ENCODE peak calls at places on chromosome 13, in five cellular contexts. X, E, S, A and C are unnamed samples.

GRCh38 chr13:28819046-28819747 is 942 bp upstream of the MTUS2 start:
- DNase-seq in A (no peak), E (no peak), S (no peak), X (peak), C (peak)

GRCh38 chr13:95300625-95301134 is 571 bp downstream of the ABCC4 start:
- DNase-seq in E (peak), A (peak), X (peak), S (no peak), C (peak)

GRCh38 chr13:35768126-35768525 is 291.6 kb upstream of the MAB21L1 start:
- DNase-seq in A (no peak), S (no peak), X (no peak), E (no peak), C (no peak)

GRCh38 chr13:48233886-48234488 is 981 bp downstream of the ITM2B start:
- DNase-seq in A (no peak), X (no peak), S (no peak), E (no peak), C (no peak)

GRCh38 chr13:61477619-61478018 is 62.0 kb upstream of the PCDH20 start:
- DNase-seq in S (no peak), E (no peak), X (no peak), A (no peak), C (no peak)

GRCh38 chr13:61600360-61601033 is 184.8 kb upstream of the PCDH20 start:
- DNase-seq in E (no peak), X (no peak), S (no peak), A (no peak), C (no peak)

GRCh38 chr13:110106726-110107125 is 200.2 kb downstream of the COL4A1 start:
- DNase-seq in E (no peak), S (no peak), X (no peak), A (no peak), C (no peak)

GRCh38 chr13:43487459-43487858 is 299.3 kb downstream of the ENOX1 start:
- DNase-seq in A (no peak), S (no peak), E (no peak), X (no peak), C (no peak)

GRCh38 chr13:75537401-75538365 is at the start of gene COMMD6:
- DNase-seq in X (peak), A (peak), S (peak), E (peak), C (peak)

GRCh38 chr13:31835932-31836331 is 96.6 kb downstream of the RXFP2 start:
- DNase-seq in S (no peak), E (peak), A (no peak), X (no peak), C (no peak)

GRCh38 chr13:39557285-39557955 is 45.6 kb downstream of the LHFPL6 start:
- DNase-seq in E (no peak), X (no peak), S (no peak), A (no peak), C (no peak)

GRCh38 chr13:19161308-19161707 is 20.3 kb downstream of the TUBA3C start:
- DNase-seq in S (no peak), X (no peak), A (no peak), E (no peak), C (no peak)

GRCh38 chr13:111115051-111115840 is at the start of gene ARHGEF7:
- DNase-seq in E (no peak), A (no peak), S (no peak), X (peak), C (peak)

GRCh38 chr13:45024847-45025246 is 35.5 kb downstream of the GPALPP1 start:
- DNase-seq in E (no peak), X (no peak), S (no peak), A (no peak), C (no peak)

GRCh38 chr13:37945651-37946575 is 76.3 kb upstream of the TRPC4 start:
- DNase-seq in S (no peak), A (no peak), X (no peak), E (no peak), C (no peak)

GRCh38 chr13:37942929-37943328 is 73.4 kb upstream of the TRPC4 start:
- DNase-seq in X (no peak), A (no peak), E (no peak), S (no peak), C (no peak)

GRCh38 chr13:37947419-37948140 is 78.0 kb upstream of the TRPC4 start:
- DNase-seq in S (no peak), E (no peak), A (no peak), X (no peak), C (no peak)

GRCh38 chr13:37944476-37945442 is 75.2 kb upstream of the TRPC4 start:
- DNase-seq in E (no peak), S (no peak), X (no peak), A (no peak), C (no peak)
- TF ChIP-seq SP1 in E (no peak), S (no peak), X (no peak), A (no peak), C (no peak)

DNA sequence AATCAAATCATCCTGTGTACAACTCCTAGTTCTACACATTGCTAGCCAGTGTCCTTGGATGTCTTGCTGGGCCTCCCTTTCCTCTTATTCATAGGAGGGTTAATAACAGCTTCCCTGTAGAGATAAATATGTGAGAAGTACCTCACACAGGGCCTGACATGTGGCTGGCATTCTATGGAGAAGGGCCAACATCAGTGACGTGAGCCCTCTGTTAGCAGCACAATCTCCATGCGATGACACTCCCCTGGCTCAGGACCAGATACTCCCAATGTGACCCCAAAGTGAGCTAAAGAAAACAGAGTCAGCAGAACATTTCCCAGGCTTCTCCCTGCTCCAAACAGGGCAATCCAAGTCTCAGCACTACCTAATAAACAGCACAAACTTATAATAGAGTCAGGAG is 818.4 kb downstream of the DIAPH3 start:
- DNase-seq in A (no peak), S (no peak), E (no peak), X (no peak), C (no peak)
- TF ChIP-seq SP1 in A (no peak), S (no peak), E (no peak), X (no peak), C (no peak)

GRCh38 chr13:25249001-25249543 is 38.2 kb downstream of the MTMR6 start:
- DNase-seq in A (no peak), S (no peak), X (peak), E (peak), C (peak)
- TF ChIP-seq SP1 in A (no peak), S (no peak), X (no peak), E (no peak), C (no peak)

DNA sequence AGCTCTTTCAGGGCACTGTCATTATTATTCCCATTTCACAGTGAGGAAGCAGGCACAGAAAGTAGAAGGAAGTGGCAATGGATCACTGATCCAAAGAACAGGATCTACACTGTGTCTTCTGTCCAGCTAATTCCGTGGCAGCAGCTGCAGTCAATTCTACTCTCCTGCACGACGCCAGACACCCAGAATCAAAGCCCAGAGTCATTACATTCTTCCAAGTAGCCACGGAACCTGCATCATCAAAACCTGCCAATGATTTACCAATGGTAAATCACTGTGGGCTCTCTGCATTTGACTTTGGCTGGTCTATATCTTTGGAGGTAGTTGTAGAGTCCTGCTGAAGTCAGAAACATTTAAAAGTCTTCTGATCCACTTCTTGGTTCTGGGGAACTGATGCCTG is 767.7 kb downstream of the LIG4 start:
- DNase-seq in A (no peak), X (no peak), E (no peak), S (no peak), C (no peak)
- TF ChIP-seq SP1 in A (no peak), X (no peak), E (no peak), S (no peak), C (no peak)